ENCODE peak calls at places on chromosome 18, in nine cellular contexts. K is NCI-H345; J is NCI-H774; C is stimulated activated CD4-positive, alpha-beta T cell treated with anti-CD3 and anti-CD28 coated beads, Interleukin-1b, Interleukin-23, amount 100 ng/mL, for 48 hours; A is mesendoderm; V is epithelial cell of esophagus; Z is HCEC 1CT; U is activated T-cell treated with anti-CD3 and anti-CD28 coated beads for 48 hours; E is fibroblast of mammary gland. D is an unnamed sample.

GRCh38 chr18:57728941-57729511 is 74.1 kb downstream of the ATP8B1 start:
- DNase-seq in K (no peak), J (no peak), C (no peak), A (no peak), V (peak), Z (peak), U (no peak), E (peak), D (no peak)

GRCh38 chr18:49066977-49067556 is 116.3 kb upstream of the SMAD7 start:
- DNase-seq in K (no peak), J (no peak), C (no peak), A (no peak), V (no peak), Z (no peak), U (no peak), E (no peak), D (no peak)

GRCh38 chr18:76339246-76339620 is 155.8 kb downstream of the ZNF516 start:
- DNase-seq in K (no peak), J (no peak), C (no peak), A (no peak), V (peak), Z (no peak), U (no peak), E (no peak), D (no peak)

GRCh38 chr18:65791753-65792152 is 40.9 kb downstream of the CDH7 start:
- DNase-seq in K (no peak), J (no peak), C (no peak), A (no peak), V (no peak), Z (no peak), U (no peak), E (no peak), D (no peak)

GRCh38 chr18:76353046-76353445 is 142.0 kb downstream of the ZNF516 start:
- DNase-seq in K (no peak), J (no peak), C (no peak), A (no peak), V (no peak), Z (no peak), U (no peak), E (no peak), D (no peak)

GRCh38 chr18:34990571-34990970 is 50.6 kb upstream of the MAPRE2 start:
- DNase-seq in K (no peak), J (no peak), C (no peak), A (no peak), V (peak), Z (peak), U (no peak), E (peak), D (no peak)

GRCh38 chr18:70659026-70659726 is 370.3 kb downstream of the SOCS6 start:
- DNase-seq in K (no peak), J (no peak), C (peak), A (no peak), V (peak), Z (no peak), U (no peak), E (peak), D (no peak)

GRCh38 chr18:77132369-77133050 is at the start of gene MBP:
- DNase-seq in K (peak), J (peak), C (peak), A (peak), V (peak), Z (no peak), U (peak), E (no peak), D (peak)

GRCh38 chr18:68714356-68714706 is 577 bp downstream of the TMX3 start:
- DNase-seq in K (no peak), J (no peak), C (no peak), A (peak), V (peak), Z (peak), U (no peak), E (no peak), D (no peak)

GRCh38 chr18:10343778-10344177 is 110.7 kb upstream of the APCDD1 start:
- DNase-seq in K (no peak), J (no peak), C (no peak), A (no peak), V (no peak), Z (no peak), U (no peak), E (no peak), D (no peak)

GRCh38 chr18:43882358-43882757 is 605.1 kb upstream of the SYT4 start:
- DNase-seq in K (no peak), J (no peak), C (no peak), A (no peak), V (no peak), Z (no peak), U (no peak), E (no peak), D (no peak)

GRCh38 chr18:59957957-59958356 is 58.2 kb downstream of the PMAIP1 start:
- DNase-seq in K (peak), J (peak), C (peak), A (no peak), V (peak), Z (peak), U (no peak), E (peak), D (no peak)

GRCh38 chr18:75546964-75547363 is 119.5 kb upstream of the SMIM21 start:
- DNase-seq in K (no peak), J (no peak), C (no peak), A (peak), V (no peak), Z (no peak), U (no peak), E (no peak), D (no peak)

GRCh38 chr18:78902795-78903435 is 76.7 kb upstream of the SALL3 start:
- DNase-seq in K (no peak), J (no peak), C (no peak), A (no peak), V (no peak), Z (no peak), U (no peak), E (no peak), D (peak)

GRCh38 chr18:48918660-48919415 is 31.9 kb downstream of the SMAD7 start:
- DNase-seq in K (no peak), J (no peak), C (no peak), A (peak), V (no peak), Z (no peak), U (no peak), E (no peak), D (no peak)

GRCh38 chr18:10367846-10368245 is 86.6 kb upstream of the APCDD1 start:
- DNase-seq in K (no peak), J (no peak), C (no peak), A (no peak), V (no peak), Z (no peak), U (no peak), E (no peak), D (no peak)

GRCh38 chr18:57461652-57462269 is 26.6 kb downstream of the ONECUT2 start:
- DNase-seq in K (no peak), J (no peak), C (no peak), A (no peak), V (no peak), Z (no peak), U (no peak), E (no peak), D (no peak)

GRCh38 chr18:25310045-25310444 is 41.9 kb downstream of the ZNF521 start:
- DNase-seq in K (no peak), J (no peak), C (no peak), A (peak), V (peak), Z (peak), U (no peak), E (peak), D (no peak)

GRCh38 chr18:362914-363295 is 95.1 kb upstream of the THOC1 start:
- DNase-seq in K (no peak), J (no peak), C (no peak), A (no peak), V (no peak), Z (no peak), U (no peak), E (no peak), D (no peak)

GRCh38 chr18:36378194-36378593 is 80.7 kb downstream of the FHOD3 start:
- DNase-seq in K (no peak), J (no peak), C (no peak), A (peak), V (no peak), Z (no peak), U (no peak), E (no peak), D (no peak)

GRCh38 chr18:75638223-75638596 is 210.7 kb upstream of the SMIM21 start:
- DNase-seq in K (no peak), J (no peak), C (no peak), A (peak), V (no peak), Z (no peak), U (no peak), E (peak), D (no peak)

GRCh38 chr18:35042389-35043066 is 1.3 kb downstream of the MAPRE2 start:
- DNase-seq in K (no peak), J (no peak), C (no peak), A (no peak), V (no peak), Z (peak), U (no peak), E (no peak), D (no peak)

GRCh38 chr18:75530548-75531211 is 103.2 kb upstream of the SMIM21 start:
- DNase-seq in K (no peak), J (no peak), C (no peak), A (no peak), V (no peak), Z (no peak), U (no peak), E (no peak), D (no peak)

D was measured in lower leg skin.